ENCODE peak calls at places on chromosomes 13 and 19, in seven cellular contexts. Z is heart right ventricle; U is CD4-positive, alpha-beta T cell; D is tibial artery; C is OCI-LY7; K is fibroblast of pulmonary artery; J is AG04449. W is an unnamed sample.

GRCh38 chr19:45476349-45476717 is 8.5 kb downstream of the FOSB start:
- DNase-seq in C (no peak), K (peak; percentile 59), J (no peak), U (no peak), D (no peak), Z (no peak), W (no peak)

GRCh38 chr13:40640845-40641458 is 25.5 kb downstream of the FOXO1 start:
- DNase-seq in K (no peak), D (no peak), Z (no peak), C (no peak), J (no peak), U (no peak), W (no peak)

GRCh38 chr13:36806102-36806501 is 12.9 kb upstream of the RFXAP start:
- DNase-seq in D (no peak), J (no peak), C (peak; percentile 79), K (no peak), U (no peak), Z (no peak), W (no peak)

GRCh38 chr19:44643605-44644390 is at the start of gene PVR:
- DNase-seq in K (peak; percentile 68), Z (peak; percentile 62), D (peak; percentile 53), U (peak; percentile 2), J (no peak), C (no peak), W (peak; percentile 40)

GRCh38 chr19:32265991-32266390 is 79.4 kb upstream of the ZNF507 start:
- DNase-seq in Z (no peak), J (no peak), C (no peak), D (no peak), K (no peak), U (no peak), W (no peak)

GRCh38 chr13:57629391-57629804 is 2.1 kb upstream of the PCDH17 start:
- DNase-seq in Z (peak; percentile 11), J (no peak), K (peak; percentile 15), U (no peak), C (no peak), D (peak; percentile 28), W (no peak)

GRCh38 chr13:43245374-43245964 is 222.1 kb downstream of the DNAJC15 start:
- DNase-seq in U (no peak), J (peak; percentile 78), K (peak; percentile 74), D (no peak), C (no peak), Z (no peak), W (no peak)

GRCh38 chr13:80823472-80823871 is 482.5 kb upstream of the SPRY2 start:
- DNase-seq in K (peak; percentile 19), C (no peak), D (no peak), U (no peak), J (no peak), Z (no peak), W (no peak)

GRCh38 chr19:6068711-6069110 is 41.6 kb downstream of the RFX2 start:
- DNase-seq in C (no peak), U (no peak), J (no peak), D (no peak), Z (no peak), K (no peak), W (no peak)

GRCh38 chr19:45935267-45935666 is 20.7 kb upstream of the NANOS2 start:
- DNase-seq in K (no peak), J (no peak), D (no peak), C (no peak), Z (no peak), U (no peak), W (no peak)

GRCh38 chr19:46442808-46443450 is 14.2 kb upstream of the PNMA8C start:
- DNase-seq in K (peak; percentile 81), D (no peak), U (no peak), C (no peak), J (peak; percentile 14), Z (no peak), W (no peak)

GRCh38 chr19:29277107-29277506 is 64.2 kb upstream of the UQCRFS1 start:
- DNase-seq in Z (peak; percentile 8), D (no peak), U (peak; percentile 11), C (peak; percentile 72), J (no peak), K (no peak), W (no peak)

GRCh38 chr19:13637664-13638063 is 126.7 kb upstream of the MRI1 start:
- DNase-seq in D (no peak), C (no peak), U (no peak), J (peak; percentile 29), K (no peak), Z (no peak), W (no peak)

GRCh38 chr13:111899714-111900389 is 167.1 kb upstream of the SOX1 start:
- DNase-seq in C (no peak), K (no peak), J (no peak), D (no peak), U (no peak), Z (no peak), W (no peak)

GRCh38 chr13:41897126-41897525 is 63.8 kb downstream of the VWA8 start:
- DNase-seq in J (no peak), K (peak; percentile 28), Z (no peak), U (no peak), C (no peak), D (no peak), W (no peak)

GRCh38 chr13:114047358-114047881 is 73.5 kb upstream of the C13orf46 start:
- DNase-seq in J (no peak), D (no peak), Z (no peak), U (no peak), C (no peak), K (no peak), W (no peak)

GRCh38 chr13:75691183-75691582 is 55.1 kb downstream of the LMO7 start:
- DNase-seq in J (no peak), K (no peak), Z (no peak), C (no peak), D (no peak), U (no peak), W (no peak)

GRCh38 chr13:98706446-98707110 is 45.9 kb downstream of the SLC15A1 start:
- DNase-seq in J (no peak), K (peak; percentile 16), U (no peak), C (no peak), D (no peak), Z (no peak), W (no peak)

GRCh38 chr13:49679244-49679643 is 12.0 kb downstream of the EBPL start:
- DNase-seq in K (peak; percentile 20), D (no peak), J (no peak), U (no peak), Z (no peak), C (peak; percentile 34), W (no peak)

GRCh38 chr19:44737238-44738160 is 11.0 kb upstream of the BCL3 start:
- DNase-seq in U (no peak), Z (no peak), D (no peak), K (no peak), C (no peak), J (no peak), W (no peak)

DNA sequence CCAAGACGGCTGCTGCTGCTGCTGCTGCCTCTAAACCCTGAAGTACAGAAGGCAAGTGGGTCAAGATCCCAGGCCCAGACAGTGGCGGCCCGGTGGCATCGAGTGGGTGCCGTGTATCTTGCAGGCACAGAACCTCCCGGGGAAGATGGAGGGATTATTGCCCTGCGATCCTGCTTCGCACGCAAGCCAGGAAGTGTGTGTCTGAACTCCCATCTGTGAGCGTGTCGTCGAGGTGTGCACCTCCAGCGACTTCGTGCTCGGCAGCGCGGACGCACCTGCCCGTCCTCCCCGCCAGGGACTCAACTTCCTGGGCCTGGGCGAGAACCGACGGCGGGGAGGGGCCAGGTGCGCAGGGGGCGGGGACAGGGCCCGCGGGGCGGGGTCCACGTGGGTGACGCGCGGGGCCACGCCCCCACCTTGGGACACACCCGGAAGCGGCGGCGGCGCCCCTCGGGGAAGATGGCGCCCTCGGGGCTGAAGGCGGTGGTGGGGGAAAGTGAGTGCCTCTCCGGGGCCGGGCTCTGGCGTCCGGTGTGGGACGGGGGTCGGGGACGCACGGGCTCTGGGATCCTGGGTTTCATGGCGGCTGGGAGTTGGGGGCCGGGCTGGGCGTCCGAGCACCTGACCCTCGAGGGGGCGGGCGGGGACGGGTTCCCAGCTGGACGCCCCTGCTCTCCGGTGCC is at the start of gene STXBP2:
- DNase-seq in K (peak; percentile 42), D (peak; percentile 44), U (peak; percentile 92), C (peak; percentile 91), J (no peak), Z (no peak), W (peak; percentile 85)
- TF ChIP-seq CTCF in K (no peak), D (no peak), U (no peak), C (no peak), J (no peak), Z (no peak), W (peak; percentile 38)

DNA sequence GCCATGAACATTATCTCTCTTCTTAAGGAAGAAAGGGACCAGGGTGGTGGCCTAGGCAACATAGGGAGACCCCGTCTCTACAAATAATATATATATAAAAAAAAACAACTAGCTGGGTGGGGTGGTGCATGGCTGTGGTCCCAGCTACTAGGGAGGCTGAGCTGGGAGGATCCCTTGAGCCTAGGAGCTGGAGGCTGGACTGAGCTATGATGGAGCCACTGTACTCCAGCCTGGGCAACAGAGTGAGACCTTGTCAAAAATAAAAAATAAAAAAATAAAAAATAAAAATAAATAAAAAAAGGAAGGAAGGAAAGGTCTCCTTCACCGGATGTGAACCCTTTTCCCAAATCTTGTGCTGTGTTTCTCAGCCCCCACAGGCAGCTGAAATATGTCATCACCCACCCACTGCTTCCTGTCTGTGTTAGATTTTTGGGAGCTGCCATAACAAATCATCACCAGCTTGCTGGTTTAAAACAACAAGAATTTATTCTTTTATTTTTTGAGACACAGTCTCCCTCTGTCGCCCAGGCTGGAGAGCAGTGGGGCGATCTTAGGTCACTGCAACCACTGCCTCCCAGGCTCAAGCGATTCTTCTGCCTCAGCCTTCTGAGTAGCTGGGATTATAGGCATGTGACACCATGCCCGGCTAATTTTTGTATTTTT is 9.5 kb upstream of the TSPAN16 start:
- DNase-seq in Z (peak; percentile 79), J (no peak), K (peak; percentile 86), D (peak; percentile 22), C (no peak), U (no peak), W (no peak)
- TF ChIP-seq CTCF in Z (no peak), J (no peak), K (peak; percentile 33), D (peak; percentile 35), C (no peak), U (no peak), W (no peak)

DNA sequence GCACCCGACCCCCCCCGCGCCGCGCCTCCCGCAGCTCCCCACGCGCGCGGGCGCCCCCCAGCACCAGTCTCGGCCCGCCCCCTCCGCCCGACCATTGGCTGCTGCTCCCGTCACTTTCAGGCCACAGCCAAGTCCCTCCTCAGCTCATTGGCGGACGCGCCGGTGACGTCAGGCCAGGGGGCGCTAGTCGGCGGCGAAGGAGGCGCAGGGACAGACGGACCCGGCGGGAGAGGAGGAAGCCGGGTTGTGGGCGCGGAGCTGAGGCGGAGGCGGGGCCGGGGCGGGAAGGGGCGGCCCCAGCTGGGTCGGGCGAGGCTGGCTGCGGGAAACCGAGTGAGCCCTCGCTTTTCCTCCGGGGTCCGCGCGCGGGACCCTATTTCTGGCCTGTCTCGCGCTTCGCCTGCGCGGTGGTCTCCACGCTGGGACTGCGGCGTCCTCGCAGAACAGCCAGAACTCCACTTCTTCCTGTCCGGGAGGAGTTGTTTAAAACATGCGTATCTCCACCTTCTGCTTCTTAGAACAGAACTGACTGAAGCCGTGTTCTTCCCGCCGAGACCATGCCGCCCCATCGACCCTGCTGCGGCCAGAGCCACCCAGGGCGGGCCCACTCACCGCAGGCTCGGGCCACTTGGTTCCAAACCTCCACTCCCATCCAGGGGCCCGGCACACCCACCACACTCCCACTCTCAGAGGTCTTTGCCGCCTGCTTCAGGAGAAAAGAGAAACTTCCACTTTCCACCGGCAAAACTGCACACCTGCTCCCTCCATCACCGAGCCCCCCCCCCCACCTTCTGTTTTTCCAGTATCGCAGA is 459 bp upstream of the TMTC4 start:
- DNase-seq in D (peak; percentile 99), C (peak; percentile 89), U (peak; percentile 100), Z (peak; percentile 100), J (peak; percentile 79), K (peak; percentile 98), W (peak; percentile 100)
- TF ChIP-seq CTCF in D (peak; percentile 28), C (peak; percentile 30), U (peak; percentile 27), Z (no peak), J (peak; percentile 86), K (peak; percentile 16), W (peak; percentile 35)

GRCh38 chr13:96963786-96964475 is 30.3 kb downstream of the OXGR1 start:
- DNase-seq in K (no peak), Z (no peak), D (no peak), U (no peak), J (no peak), C (no peak), W (no peak)
- TF ChIP-seq CTCF in K (peak; percentile 7), Z (no peak), D (no peak), U (no peak), J (no peak), C (peak; percentile 32), W (no peak)

W was measured in progenitor cell of endocrine pancreas.